ENCODE peak calls at places on chromosomes 11 and 22, in six cellular contexts. One of them, this sample, is unnamed.

GRCh38 chr22:38219644-38220043 is 17.9 kb downstream of the MAFF start:
- DNase-seq in WTC11: no peak
- DNase-seq in HCT116: no peak
- DNase-seq in HepG2: no peak
- DNase-seq in K562: no peak
- DNase-seq in H1: peak
- DNase-seq in this sample: no peak

GRCh38 chr11:45798793-45799441 is 6.0 kb upstream of the SLC35C1 start:
- DNase-seq in WTC11: no peak
- DNase-seq in HCT116: no peak
- DNase-seq in HepG2: peak
- DNase-seq in K562: no peak
- DNase-seq in H1: peak
- DNase-seq in this sample: no peak

GRCh38 chr11:16613401-16614381 is 124.8 kb upstream of the C11orf58 start:
- DNase-seq in WTC11: peak
- DNase-seq in HCT116: peak
- DNase-seq in HepG2: peak
- DNase-seq in K562: peak
- DNase-seq in H1: peak
- DNase-seq in this sample: no peak

GRCh38 chr22:37498289-37498909 is 12.2 kb upstream of the MFNG start:
- DNase-seq in WTC11: peak
- DNase-seq in HCT116: no peak
- DNase-seq in HepG2: peak
- DNase-seq in K562: peak
- DNase-seq in H1: peak
- DNase-seq in this sample: peak

GRCh38 chr22:36177160-36177559 is 16.6 kb upstream of the APOL3 start:
- DNase-seq in WTC11: no peak
- DNase-seq in HCT116: no peak
- DNase-seq in HepG2: no peak
- DNase-seq in K562: no peak
- DNase-seq in H1: no peak
- DNase-seq in this sample: no peak

GRCh38 chr11:1292018-1292643 is 17.3 kb downstream of the TOLLIP start:
- DNase-seq in WTC11: no peak
- DNase-seq in HCT116: no peak
- DNase-seq in HepG2: no peak
- DNase-seq in K562: no peak
- DNase-seq in H1: no peak
- DNase-seq in this sample: no peak

GRCh38 chr11:13826505-13827278 is 135.8 kb upstream of the SPON1 start:
- DNase-seq in WTC11: no peak
- DNase-seq in HCT116: no peak
- DNase-seq in HepG2: no peak
- DNase-seq in K562: peak
- DNase-seq in H1: no peak
- DNase-seq in this sample: no peak

GRCh38 chr11:69312418-69313399 is 18.8 kb downstream of the MYEOV start:
- DNase-seq in WTC11: no peak
- DNase-seq in HCT116: no peak
- DNase-seq in HepG2: no peak
- DNase-seq in K562: no peak
- DNase-seq in H1: no peak
- DNase-seq in this sample: no peak

GRCh38 chr11:22539851-22540376 is 85.7 kb downstream of the FANCF start:
- DNase-seq in WTC11: no peak
- DNase-seq in HCT116: no peak
- DNase-seq in HepG2: peak
- DNase-seq in K562: no peak
- DNase-seq in H1: no peak
- DNase-seq in this sample: no peak

GRCh38 chr11:48036011-48036410 is 55.7 kb downstream of the PTPRJ start:
- DNase-seq in WTC11: no peak
- DNase-seq in HCT116: no peak
- DNase-seq in HepG2: no peak
- DNase-seq in K562: no peak
- DNase-seq in H1: no peak
- DNase-seq in this sample: no peak

GRCh38 chr11:63534076-63534475 is 2.5 kb upstream of the PLAAT4 start:
- DNase-seq in WTC11: no peak
- DNase-seq in HCT116: no peak
- DNase-seq in HepG2: no peak
- DNase-seq in K562: no peak
- DNase-seq in H1: no peak
- DNase-seq in this sample: no peak

GRCh38 chr11:63535734-63536133 is 874 bp upstream of the PLAAT4 start:
- DNase-seq in WTC11: no peak
- DNase-seq in HCT116: no peak
- DNase-seq in HepG2: no peak
- DNase-seq in K562: no peak
- DNase-seq in H1: no peak
- DNase-seq in this sample: no peak

GRCh38 chr11:63532799-63533475 is 3.7 kb upstream of the PLAAT4 start:
- DNase-seq in WTC11: no peak
- DNase-seq in HCT116: no peak
- DNase-seq in HepG2: no peak
- DNase-seq in K562: no peak
- DNase-seq in H1: no peak
- DNase-seq in this sample: no peak

GRCh38 chr11:63536669-63537292 is at the start of gene PLAAT4:
- DNase-seq in WTC11: no peak
- DNase-seq in HCT116: no peak
- DNase-seq in HepG2: peak
- DNase-seq in K562: no peak
- DNase-seq in H1: no peak
- DNase-seq in this sample: peak

GRCh38 chr11:63534895-63535461 is 1.6 kb upstream of the PLAAT4 start:
- DNase-seq in WTC11: no peak
- DNase-seq in HCT116: no peak
- DNase-seq in HepG2: no peak
- DNase-seq in K562: no peak
- DNase-seq in H1: no peak
- DNase-seq in this sample: peak
- TF ChIP-seq ATF3 in WTC11: no peak
- TF ChIP-seq ATF3 in HCT116: no peak
- TF ChIP-seq ATF3 in HepG2: no peak
- TF ChIP-seq ATF3 in K562: no peak
- TF ChIP-seq ATF3 in H1: no peak
- TF ChIP-seq ATF3 in this sample: no peak

GRCh38 chr22:31087744-31088215 is 6.7 kb downstream of the SMTN start:
- DNase-seq in WTC11: no peak
- DNase-seq in HCT116: no peak
- DNase-seq in HepG2: no peak
- DNase-seq in K562: no peak
- DNase-seq in H1: no peak
- DNase-seq in this sample: no peak

GRCh38 chr22:31091106-31091975 is 10.2 kb downstream of the SMTN start:
- DNase-seq in WTC11: no peak
- DNase-seq in HCT116: no peak
- DNase-seq in HepG2: no peak
- DNase-seq in K562: no peak
- DNase-seq in H1: peak
- DNase-seq in this sample: no peak

GRCh38 chr22:31088233-31088986 is 7.3 kb downstream of the SMTN start:
- DNase-seq in WTC11: no peak
- DNase-seq in HCT116: no peak
- DNase-seq in HepG2: no peak
- DNase-seq in K562: no peak
- DNase-seq in H1: no peak
- DNase-seq in this sample: no peak

GRCh38 chr22:31090217-31091085 is 9.3 kb downstream of the SMTN start:
- DNase-seq in WTC11: no peak
- DNase-seq in HCT116: no peak
- DNase-seq in HepG2: no peak
- DNase-seq in K562: no peak
- DNase-seq in H1: no peak
- DNase-seq in this sample: no peak

GRCh38 chr22:31089101-31090100 is 8.3 kb downstream of the SMTN start:
- DNase-seq in WTC11: peak
- DNase-seq in HCT116: no peak
- DNase-seq in HepG2: no peak
- DNase-seq in K562: peak
- DNase-seq in H1: peak
- DNase-seq in this sample: no peak
- TF ChIP-seq ATF3 in WTC11: no peak
- TF ChIP-seq ATF3 in HCT116: no peak
- TF ChIP-seq ATF3 in HepG2: no peak
- TF ChIP-seq ATF3 in K562: no peak
- TF ChIP-seq ATF3 in H1: no peak
- TF ChIP-seq ATF3 in this sample: no peak

GRCh38 chr11:133829566-133829965 is 15.7 kb downstream of the SPATA19 start:
- DNase-seq in WTC11: no peak
- DNase-seq in HCT116: no peak
- DNase-seq in HepG2: no peak
- DNase-seq in K562: no peak
- DNase-seq in H1: peak
- DNase-seq in this sample: no peak

GRCh38 chr11:133830931-133831907 is 14.1 kb downstream of the SPATA19 start:
- DNase-seq in WTC11: peak
- DNase-seq in HCT116: no peak
- DNase-seq in HepG2: no peak
- DNase-seq in K562: no peak
- DNase-seq in H1: peak
- DNase-seq in this sample: no peak

GRCh38 chr11:133827556-133827955 is 17.8 kb downstream of the SPATA19 start:
- DNase-seq in WTC11: no peak
- DNase-seq in HCT116: no peak
- DNase-seq in HepG2: no peak
- DNase-seq in K562: no peak
- DNase-seq in H1: no peak
- DNase-seq in this sample: no peak

GRCh38 chr11:133825666-133826065 is 19.6 kb downstream of the SPATA19 start:
- DNase-seq in WTC11: no peak
- DNase-seq in HCT116: no peak
- DNase-seq in HepG2: no peak
- DNase-seq in K562: no peak
- DNase-seq in H1: peak
- DNase-seq in this sample: no peak

GRCh38 chr11:133828861-133829260 is 16.5 kb downstream of the SPATA19 start:
- DNase-seq in WTC11: no peak
- DNase-seq in HCT116: no peak
- DNase-seq in HepG2: no peak
- DNase-seq in K562: no peak
- DNase-seq in H1: peak
- DNase-seq in this sample: no peak
- TF ChIP-seq ATF3 in WTC11: no peak
- TF ChIP-seq ATF3 in HCT116: no peak
- TF ChIP-seq ATF3 in HepG2: no peak
- TF ChIP-seq ATF3 in K562: no peak
- TF ChIP-seq ATF3 in H1: no peak
- TF ChIP-seq ATF3 in this sample: no peak

DNA sequence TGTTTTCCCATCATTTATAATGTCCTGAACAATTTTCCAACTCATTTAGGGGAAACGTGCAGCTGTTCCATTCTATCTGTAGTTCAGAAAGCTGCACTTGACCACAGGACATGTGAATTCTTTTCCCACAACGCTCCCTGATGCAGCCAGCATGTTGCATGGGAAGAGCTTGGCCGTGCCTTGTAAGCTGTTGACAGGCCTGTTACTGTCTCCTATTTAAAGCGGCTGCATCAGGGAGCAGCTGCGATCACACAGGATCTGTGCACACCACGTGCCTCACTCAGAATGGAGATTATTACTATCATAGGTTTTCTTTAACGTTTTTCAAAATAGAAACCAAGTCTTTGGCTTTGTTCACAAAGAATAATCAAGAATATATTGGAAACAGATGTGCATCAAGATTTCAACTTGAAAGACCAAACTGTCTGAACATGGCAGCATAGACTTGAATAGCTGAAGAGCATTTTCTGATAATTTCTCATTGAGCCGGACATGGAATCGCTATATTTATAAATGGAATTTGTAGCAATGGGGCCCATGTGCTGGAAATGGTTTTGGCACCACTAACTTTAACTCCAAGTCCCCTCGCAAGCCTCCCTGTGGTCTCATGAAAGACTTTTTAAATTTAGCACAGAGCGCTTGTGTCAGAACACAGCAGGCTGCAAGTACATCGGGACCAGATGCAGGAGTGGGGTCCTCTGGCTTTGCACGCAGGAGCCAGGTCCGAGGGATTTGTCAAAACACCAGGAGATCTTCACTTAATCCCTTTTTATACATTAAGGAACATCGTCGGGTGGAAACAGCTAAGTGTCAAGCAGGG is 40.8 kb upstream of the MYO18B start:
- DNase-seq in WTC11: no peak
- DNase-seq in HCT116: no peak
- DNase-seq in HepG2: no peak
- DNase-seq in K562: no peak
- DNase-seq in H1: no peak
- DNase-seq in this sample: no peak
- TF ChIP-seq ATF3 in WTC11: no peak
- TF ChIP-seq ATF3 in HCT116: no peak
- TF ChIP-seq ATF3 in HepG2: no peak
- TF ChIP-seq ATF3 in K562: no peak
- TF ChIP-seq ATF3 in H1: no peak
- TF ChIP-seq ATF3 in this sample: no peak

DNA sequence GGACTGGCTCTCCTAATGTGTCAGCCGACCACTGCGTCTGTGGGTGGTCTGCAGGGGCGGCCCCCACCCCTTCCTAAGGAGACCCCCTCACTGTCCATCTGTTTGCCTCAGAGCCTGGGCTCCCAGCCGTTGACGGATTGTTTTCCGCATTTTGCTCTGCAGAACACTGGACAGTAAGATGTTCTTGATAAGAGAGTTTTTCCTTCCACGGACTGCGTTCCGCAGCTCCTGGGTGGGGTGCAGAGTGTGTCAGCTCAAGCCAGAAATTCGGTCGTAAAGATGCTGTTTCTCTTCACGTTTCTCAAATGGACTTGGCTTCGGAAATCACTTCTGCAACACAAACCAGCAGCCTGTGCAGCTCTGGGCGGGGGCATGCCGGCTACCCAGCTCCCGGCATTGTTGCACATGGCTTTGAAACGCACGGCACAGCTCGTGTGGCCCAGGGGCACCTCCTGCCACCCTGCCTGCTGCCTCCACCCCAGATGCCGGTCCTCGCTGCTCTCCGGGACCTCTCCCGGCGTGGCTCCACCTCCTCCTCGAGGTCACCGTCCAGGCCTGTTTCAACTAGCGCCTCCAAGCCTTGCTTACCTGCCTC is 2.9 kb upstream of the MRGPRG start:
- DNase-seq in WTC11: peak
- DNase-seq in HCT116: no peak
- DNase-seq in HepG2: no peak
- DNase-seq in K562: no peak
- DNase-seq in H1: no peak
- DNase-seq in this sample: no peak
- TF ChIP-seq ATF3 in WTC11: no peak
- TF ChIP-seq ATF3 in HCT116: no peak
- TF ChIP-seq ATF3 in HepG2: no peak
- TF ChIP-seq ATF3 in K562: no peak
- TF ChIP-seq ATF3 in H1: no peak
- TF ChIP-seq ATF3 in this sample: no peak

GRCh38 chr22:43408009-43408408 is 3.8 kb upstream of the MPPED1 start:
- DNase-seq in WTC11: no peak
- DNase-seq in HCT116: no peak
- DNase-seq in HepG2: peak
- DNase-seq in K562: no peak
- DNase-seq in H1: no peak
- DNase-seq in this sample: no peak
- TF ChIP-seq ATF3 in WTC11: no peak
- TF ChIP-seq ATF3 in HCT116: no peak
- TF ChIP-seq ATF3 in HepG2: peak
- TF ChIP-seq ATF3 in K562: no peak
- TF ChIP-seq ATF3 in H1: no peak
- TF ChIP-seq ATF3 in this sample: no peak